ENCODE peak calls at places on chromosomes 5 and 9, in four cellular contexts. K is natural killer cell, N is breast epithelium, Q is transverse colon. H is an unnamed sample.

GRCh38 chr9:38083858-38084555 is 15.0 kb upstream of the SHB start:
- DNase-seq in K (no peak), N (no peak), Q (no peak), H (no peak)

GRCh38 chr5:149731332-149731616 is 1.2 kb downstream of the PPARGC1B start:
- DNase-seq in N (no peak), Q (no peak), K (no peak), H (no peak)

GRCh38 chr5:53249529-53249928 is 140.0 kb upstream of the MOCS2 start:
- DNase-seq in N (no peak), K (no peak), Q (no peak), H (no peak)

GRCh38 chr5:132485641-132486317 is 4.8 kb downstream of the IRF1 start:
- DNase-seq in N (peak), Q (peak), K (peak), H (no peak)

GRCh38 chr5:123673107-123673506 is 161.1 kb downstream of the CSNK1G3 start:
- DNase-seq in N (no peak), K (no peak), Q (no peak), H (no peak)

GRCh38 chr5:131694926-131695325 is 59.9 kb upstream of the RAPGEF6 start:
- DNase-seq in Q (no peak), N (no peak), K (no peak), H (no peak)

GRCh38 chr9:124480621-124480981 is 26.6 kb downstream of the NR5A1 start:
- DNase-seq in N (no peak), K (no peak), Q (no peak), H (no peak)

GRCh38 chr9:14353222-14354056 is 39.5 kb upstream of the NFIB start:
- DNase-seq in Q (peak), K (peak), N (peak), H (peak)

GRCh38 chr9:14030350-14030823 is 283.6 kb downstream of the NFIB start:
- DNase-seq in Q (no peak), N (no peak), K (no peak), H (no peak)

GRCh38 chr5:140175367-140176027 is 509 bp downstream of the CYSTM1 start:
- DNase-seq in K (peak), N (peak), Q (peak), H (peak)
- TF ChIP-seq CTCF in K (no peak), N (no peak), Q (peak), H (peak)

DNA sequence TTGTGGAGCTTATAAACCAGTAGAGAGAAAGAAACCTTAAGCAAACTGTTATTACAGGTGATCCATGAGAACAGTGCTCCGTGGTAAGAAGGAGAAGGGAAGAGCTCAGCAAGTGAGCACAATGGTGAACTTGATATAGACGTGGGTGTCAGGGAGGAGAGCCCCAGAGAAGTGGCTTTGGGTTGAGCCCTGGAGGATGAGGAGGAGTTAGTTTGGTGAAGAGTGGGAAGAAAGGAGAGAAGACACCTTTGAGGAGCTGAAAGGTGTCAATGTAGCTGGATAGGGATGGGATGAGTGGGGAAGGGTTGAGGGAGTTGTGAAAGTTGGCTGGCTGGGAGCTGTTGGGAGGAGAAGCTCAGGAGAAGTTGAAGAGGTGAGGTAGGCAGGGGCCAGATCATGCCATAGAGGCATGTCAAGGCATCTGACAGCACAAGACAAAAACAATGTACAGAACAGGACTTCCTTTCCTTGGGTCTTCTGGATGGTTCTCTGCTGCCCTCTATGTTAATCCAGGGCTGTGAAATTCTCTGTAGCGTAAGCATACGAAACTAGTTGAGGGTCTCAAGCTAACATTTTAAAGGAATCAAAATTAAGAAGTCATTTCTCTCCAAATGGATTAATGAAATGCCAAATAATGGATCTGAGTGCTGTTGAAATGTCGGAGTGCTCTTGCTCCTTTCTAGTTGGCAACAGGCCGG is 501.9 kb downstream of the KDM4C start:
- DNase-seq in Q (no peak), N (no peak), K (no peak), H (no peak)
- TF ChIP-seq CTCF in Q (no peak), N (no peak), K (no peak), H (peak)

DNA sequence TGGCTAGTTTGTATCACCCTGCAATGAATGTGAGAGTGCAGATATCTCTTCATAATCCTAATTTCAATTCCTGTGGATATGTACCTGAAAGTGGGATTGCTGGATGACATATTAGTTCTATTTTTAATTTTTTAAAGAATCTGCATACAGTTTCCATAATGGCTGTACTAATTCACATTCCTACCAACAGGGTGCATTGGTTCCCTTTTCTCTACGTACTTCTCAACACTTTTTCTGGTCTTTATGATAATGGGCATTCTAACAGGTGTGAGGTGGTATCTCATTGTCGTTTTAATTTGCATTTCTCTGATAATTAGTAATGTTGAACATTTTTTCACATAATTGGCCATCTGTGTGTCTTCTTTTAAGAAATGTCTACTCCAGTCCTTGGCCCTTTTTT is 927.5 kb downstream of the DTWD2 start:
- DNase-seq in N (no peak), K (no peak), Q (no peak), H (no peak)
- TF ChIP-seq CTCF in N (no peak), K (no peak), Q (no peak), H (peak)

GRCh38 chr5:177546262-177546741 is 8.1 kb downstream of the FAM193B start:
- DNase-seq in Q (no peak), K (no peak), N (no peak), H (no peak)
- TF ChIP-seq CTCF in Q (no peak), K (no peak), N (no peak), H (no peak)

GRCh38 chr9:75333624-75334023 is 245.3 kb downstream of the OSTF1 start:
- DNase-seq in N (no peak), Q (no peak), K (no peak), H (no peak)
- TF ChIP-seq CTCF in N (no peak), Q (no peak), K (no peak), H (peak)

GRCh38 chr5:14487101-14487895 is 94.3 kb upstream of the OTULINL start:
- DNase-seq in Q (no peak), N (no peak), K (no peak), H (no peak)
- TF ChIP-seq CTCF in Q (no peak), N (no peak), K (no peak), H (no peak)

GRCh38 chr9:133467101-133467500 is 7.3 kb downstream of the CACFD1 start:
- DNase-seq in Q (no peak), K (no peak), N (no peak), H (no peak)
- TF ChIP-seq CTCF in Q (no peak), K (no peak), N (no peak), H (no peak)